ENCODE peak calls at places on chromosomes 5 and 9, in five cellular contexts. Y is GM20000, G is heart left ventricle, O is tibial nerve, D is HTR-8/SVneo. U is an unnamed sample.
A peak's percentile ranks its signal among the peaks of the same experiment; 100 is the strongest.

GRCh38 chr9:35059438-35059837 is 13.0 kb downstream of the VCP start:
- DNase-seq in D (no peak), O (no peak), Y (no peak), G (no peak), U (no peak)

GRCh38 chr9:137429546-137429890 is 6.3 kb downstream of the NOXA1 start:
- DNase-seq in D (no peak), G (no peak), O (no peak), Y (no peak), U (no peak)

GRCh38 chr9:86557063-86557766 is 203.0 kb upstream of the TUT7 start:
- DNase-seq in D (no peak), Y (no peak), G (no peak), O (no peak), U (no peak)

GRCh38 chr9:117703538-117703937 is 665 bp upstream of the TLR4 start:
- DNase-seq in O (no peak), D (no peak), G (no peak), Y (no peak), U (no peak)

GRCh38 chr5:172506921-172507320 is 52.6 kb upstream of the SH3PXD2B start:
- DNase-seq in G (peak; percentile 1), Y (no peak), D (no peak), O (peak; percentile 2), U (no peak)

GRCh38 chr5:108715408-108715807 is 32.3 kb upstream of the FER start:
- DNase-seq in G (no peak), Y (no peak), O (no peak), D (no peak), U (no peak)

GRCh38 chr9:120386390-120387131 is 193.4 kb downstream of the CDK5RAP2 start:
- DNase-seq in O (no peak), Y (no peak), G (no peak), D (no peak), U (peak; percentile 40)

GRCh38 chr9:120435066-120435465 is 144.9 kb downstream of the CDK5RAP2 start:
- DNase-seq in Y (no peak), O (no peak), G (no peak), D (no peak), U (no peak)

GRCh38 chr5:35096209-35096608 is 48.5 kb upstream of the AGXT2 start:
- DNase-seq in G (no peak), D (no peak), Y (no peak), O (no peak), U (no peak)

GRCh38 chr5:103102234-103102633 is 17.7 kb downstream of the GIN1 start:
- DNase-seq in G (no peak), O (no peak), D (no peak), Y (no peak), U (no peak)

GRCh38 chr5:132648355-132648754 is 9.6 kb upstream of the IL13 start:
- DNase-seq in G (no peak), D (no peak), O (no peak), Y (no peak), U (no peak)

U was measured in HuH-7.